ENCODE peak calls at places on chromosomes 2 and 18, in six cellular contexts. A is pancreas, Z is heart right ventricle, H is ovary, I is PC-3, W is stomach. Y is an unnamed sample. For H3K27me3, the result is how much of the 10 kb centered on the place peaks cover.

GRCh38 chr2:141417246-141417797 is 713.5 kb downstream of the LRP1B start:
- DNase-seq in A (no peak), Z (no peak), H (no peak), I (no peak), W (no peak), Y (no peak)

GRCh38 chr2:129178356-129178755 is 801.1 kb upstream of the RAB6C start:
- DNase-seq in A (no peak), Z (peak), H (no peak), I (no peak), W (no peak), Y (peak)

GRCh38 chr2:96267159-96267971 is 1.3 kb downstream of the CIAO1 start:
- DNase-seq in A (no peak), Z (no peak), H (no peak), I (peak), W (peak), Y (peak)

GRCh38 chr2:234137400-234138014 is 87.0 kb downstream of the SPP2 start:
- DNase-seq in A (no peak), Z (no peak), H (no peak), I (peak), W (no peak), Y (peak)

GRCh38 chr2:205509655-205510054 is 172.6 kb upstream of the NRP2 start:
- DNase-seq in A (no peak), Z (no peak), H (no peak), I (no peak), W (no peak), Y (no peak)

GRCh38 chr2:121366040-121366439 is 81.0 kb upstream of the TFCP2L1 start:
- DNase-seq in A (no peak), Z (no peak), H (no peak), I (no peak), W (no peak), Y (no peak)

GRCh38 chr18:47968721-47969120 is 38.3 kb upstream of the SMAD2 start:
- DNase-seq in A (no peak), Z (no peak), H (no peak), I (peak), W (no peak), Y (no peak)

GRCh38 chr18:58886864-58887612 is 22.4 kb downstream of the ZNF532 start:
- DNase-seq in A (no peak), Z (no peak), H (no peak), I (no peak), W (no peak), Y (no peak)

GRCh38 chr2:197556456-197556855 is 40.6 kb downstream of the MOB4 start:
- DNase-seq in A (no peak), Z (no peak), H (no peak), I (no peak), W (no peak), Y (no peak)

GRCh38 chr18:484749-485464 is 15.6 kb downstream of the COLEC12 start:
- DNase-seq in A (no peak), Z (no peak), H (no peak), I (no peak), W (no peak), Y (no peak)

GRCh38 chr18:5868218-5868904 is 27.0 kb downstream of the TMEM200C start:
- DNase-seq in A (peak), Z (peak), H (peak), I (peak), W (peak), Y (peak)

GRCh38 chr18:50283469-50284209 is 2.3 kb upstream of the MBD1 start:
- DNase-seq in A (no peak), Z (no peak), H (no peak), I (no peak), W (no peak), Y (no peak)

GRCh38 chr2:61677306-61677705 is 139.2 kb upstream of the XPO1 start:
- DNase-seq in A (no peak), Z (no peak), H (no peak), I (no peak), W (no peak), Y (no peak)

GRCh38 chr2:37180006-37180639 is 8.3 kb downstream of the SULT6B1 start:
- DNase-seq in A (no peak), Z (no peak), H (no peak), I (no peak), W (no peak), Y (no peak)
- TF ChIP-seq CTCF in A (no peak), Z (no peak), H (no peak), I (no peak), W (no peak), Y (peak)

GRCh38 chr2:176913955-176914354 is 298.6 kb upstream of the HNRNPA3 start:
- DNase-seq in A (no peak), Z (no peak), H (no peak), I (no peak), W (no peak), Y (no peak)
- H3K27me3 ChIP-seq in A (under half), Z (under half), H (under half), I (half or more), W (under half), Y (under half)

GRCh38 chr2:190342601-190343000 is 788 bp upstream of the INPP1 start:
- DNase-seq in A (no peak), Z (no peak), H (no peak), I (no peak), W (no peak), Y (no peak)

GRCh38 chr2:190343500-190344274 is at the start of gene INPP1:
- DNase-seq in A (peak), Z (peak), H (peak), I (peak), W (peak), Y (no peak)

GRCh38 chr2:190343170-190343499 is 254 bp upstream of the INPP1 start:
- DNase-seq in A (no peak), Z (no peak), H (peak), I (no peak), W (no peak), Y (no peak)

GRCh38 chr2:190340369-190340768 is 3.0 kb upstream of the INPP1 start:
- DNase-seq in A (no peak), Z (no peak), H (no peak), I (peak), W (no peak), Y (peak)

DNA sequence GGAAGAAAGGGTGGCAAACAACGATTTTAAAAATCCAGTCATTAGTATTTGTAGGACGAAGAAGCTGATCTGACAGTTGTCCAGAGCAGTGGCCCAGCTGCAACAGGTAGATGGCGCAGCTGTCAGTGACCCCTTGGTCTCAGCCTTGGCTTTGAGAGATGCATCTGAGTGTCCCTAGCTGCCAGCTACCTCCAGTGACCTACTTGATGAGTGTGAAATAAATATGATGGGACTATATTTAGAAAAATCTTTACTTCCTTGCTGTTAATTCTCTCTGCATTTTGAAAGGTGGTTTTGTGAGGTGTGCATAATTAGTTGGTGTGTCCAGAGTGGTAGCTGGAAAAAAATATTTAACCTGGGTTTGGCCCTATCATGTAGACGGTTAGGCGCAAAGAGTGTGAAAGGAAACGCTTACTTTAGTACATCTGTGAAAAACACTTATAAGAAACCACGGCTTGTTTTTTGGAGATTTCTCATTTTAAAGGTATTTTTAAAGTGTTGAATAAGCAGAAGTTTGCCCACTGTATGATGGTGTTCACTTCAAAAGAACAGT is 962 bp downstream of the INPP1 start:
- DNase-seq in A (no peak), Z (peak), H (peak), I (peak), W (peak), Y (no peak)
- TF ChIP-seq CTCF in A (no peak), Z (no peak), H (no peak), I (peak), W (no peak), Y (peak)

DNA sequence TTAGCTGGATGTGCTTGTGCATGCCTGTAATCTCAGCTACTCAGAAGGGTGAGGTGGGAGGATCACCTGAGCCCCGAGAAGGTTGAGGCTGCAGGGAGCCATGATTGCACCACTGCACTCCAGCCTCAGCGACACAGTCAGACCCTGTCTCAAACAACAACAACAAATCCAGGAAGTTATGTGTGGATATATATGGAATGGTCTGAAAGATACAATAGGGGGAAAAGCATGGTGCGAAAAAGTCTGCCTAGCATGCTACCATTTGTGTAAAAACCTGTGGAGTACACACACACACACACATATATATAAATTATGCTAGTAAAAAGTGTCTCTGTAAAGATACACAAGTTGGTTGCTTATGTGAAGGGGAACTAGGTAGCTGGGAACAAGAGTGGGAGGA is 6.9 kb upstream of the HOXD1 start:
- DNase-seq in A (no peak), Z (no peak), H (no peak), I (no peak), W (no peak), Y (no peak)
- H3K27me3 ChIP-seq in A (under half), Z (half or more), H (under half), I (under half), W (under half), Y (half or more)